ENCODE peak calls at places on chromosomes 2 and 18, in ten cellular contexts. C, Q, T, Y, K, I, L, J, X and P are unnamed samples.

GRCh38 chr2:96202152-96202856 is 6.3 kb downstream of the STARD7 start:
- DNase-seq in J (no peak), L (no peak), T (no peak), Y (no peak), K (no peak), C (no peak), Q (no peak), X (peak), I (no peak), P (no peak)

GRCh38 chr18:21513292-21513691 is 87.2 kb downstream of the ESCO1 start:
- DNase-seq in K (no peak), X (no peak), J (no peak), T (no peak), C (no peak), I (no peak), Y (no peak), L (no peak), Q (no peak), P (no peak)

GRCh38 chr18:79883461-79884295 is 67.8 kb downstream of the SLC66A2 start:
- DNase-seq in L (no peak), K (no peak), J (no peak), Q (no peak), T (no peak), I (no peak), Y (no peak), X (no peak), C (no peak), P (no peak)

GRCh38 chr2:241073166-241074064 is 28.7 kb downstream of the MTERF4 start:
- DNase-seq in X (no peak), T (no peak), Q (no peak), I (no peak), Y (no peak), J (no peak), L (no peak), C (no peak), K (no peak), P (no peak)

GRCh38 chr2:233449921-233450853 is 95.9 kb downstream of the DGKD start:
- DNase-seq in L (no peak), C (no peak), I (no peak), T (no peak), X (no peak), Q (peak), K (peak), Y (no peak), J (no peak), P (no peak)

GRCh38 chr2:37566517-37566961 is 104.9 kb downstream of the CDC42EP3 start:
- DNase-seq in T (peak), Y (peak), Q (no peak), L (no peak), I (no peak), C (no peak), J (no peak), K (no peak), X (no peak), P (no peak)

GRCh38 chr18:79934311-79935097 is 16.9 kb downstream of the SLC66A2 start:
- DNase-seq in L (peak), T (no peak), J (no peak), K (no peak), X (no peak), C (no peak), I (no peak), Q (peak), Y (no peak), P (no peak)

GRCh38 chr2:31302940-31303563 is 69.1 kb downstream of the EHD3 start:
- DNase-seq in Y (no peak), T (no peak), L (peak), X (no peak), Q (no peak), C (no peak), K (no peak), J (no peak), I (no peak), P (no peak)

GRCh38 chr2:168049609-168050008 is 197.8 kb downstream of the STK39 start:
- DNase-seq in C (no peak), I (no peak), Y (no peak), Q (no peak), X (no peak), T (no peak), J (no peak), L (no peak), K (no peak), P (no peak)

GRCh38 chr2:111189106-111189505 is 68.4 kb downstream of the BCL2L11 start:
- DNase-seq in J (no peak), Q (no peak), T (no peak), C (no peak), I (no peak), L (no peak), X (no peak), K (no peak), Y (no peak), P (no peak)

GRCh38 chr2:183371545-183371944 is 247.3 kb downstream of the NUP35 start:
- DNase-seq in T (no peak), K (no peak), X (no peak), J (no peak), C (no peak), Q (no peak), L (no peak), I (no peak), Y (peak), P (no peak)

GRCh38 chr2:176817061-176817565 is 395.5 kb upstream of the HNRNPA3 start:
- DNase-seq in C (peak), L (no peak), Y (no peak), I (peak), X (no peak), T (no peak), Q (no peak), K (no peak), J (no peak), P (no peak)

GRCh38 chr18:303578-303977 is 35.7 kb upstream of the THOC1 start:
- DNase-seq in X (no peak), K (no peak), J (no peak), L (no peak), C (no peak), Q (no peak), Y (no peak), T (no peak), I (no peak), P (no peak)

GRCh38 chr2:33477473-33478468 is 1.3 kb downstream of the RASGRP3 start:
- DNase-seq in C (peak), I (peak), Q (no peak), K (no peak), L (peak), Y (no peak), X (no peak), T (no peak), J (no peak), P (no peak)

GRCh38 chr2:65612654-65613053 is 180.3 kb upstream of the SPRED2 start:
- DNase-seq in I (no peak), K (no peak), C (no peak), Q (no peak), X (no peak), Y (no peak), J (no peak), L (no peak), T (peak), P (no peak)

GRCh38 chr2:34652636-34653035 is 1053.5 kb upstream of the FAM98A start:
- DNase-seq in L (no peak), T (peak), J (peak), X (no peak), C (no peak), K (no peak), Q (no peak), Y (peak), I (peak), P (no peak)

GRCh38 chr2:41937921-41938708 is 109.7 kb upstream of the PKDCC start:
- DNase-seq in J (no peak), T (no peak), Y (no peak), X (no peak), L (peak), K (no peak), Q (no peak), C (no peak), I (no peak), P (no peak)

GRCh38 chr2:237482485-237482884 is 4.6 kb upstream of the MLPH start:
- DNase-seq in C (no peak), Q (peak), X (no peak), T (no peak), L (peak), I (no peak), J (no peak), Y (no peak), K (no peak), P (no peak)

GRCh38 chr18:58887613-58887963 is 22.9 kb downstream of the ZNF532 start:
- DNase-seq in J (no peak), X (no peak), I (peak), K (no peak), Q (no peak), C (peak), L (peak), T (no peak), Y (peak), P (no peak)

GRCh38 chr2:36670881-36671595 is 25.5 kb upstream of the VIT start:
- DNase-seq in C (no peak), K (no peak), T (peak), X (peak), Q (no peak), J (no peak), Y (peak), L (no peak), I (no peak), P (no peak)

GRCh38 chr2:134245340-134245984 is 8.4 kb upstream of the MGAT5 start:
- DNase-seq in J (peak), K (peak), L (peak), C (no peak), T (peak), Y (peak), Q (peak), I (peak), X (no peak), P (peak)

GRCh38 chr2:217090024-217090473 is 230.2 kb upstream of the TNP1 start:
- DNase-seq in X (no peak), T (no peak), L (no peak), Y (no peak), I (peak), C (peak), J (no peak), Q (no peak), K (no peak), P (no peak)

GRCh38 chr2:7649461-7650228 is 732.4 kb downstream of the RNF144A start:
- DNase-seq in X (no peak), K (no peak), L (no peak), C (no peak), Q (no peak), I (no peak), T (no peak), Y (no peak), J (no peak), P (no peak)

GRCh38 chr2:8281950-8282857 is 399.7 kb upstream of the ID2 start:
- DNase-seq in Q (no peak), X (no peak), I (no peak), J (no peak), Y (no peak), T (no peak), C (no peak), L (no peak), K (no peak), P (no peak)

GRCh38 chr2:165678882-165679281 is 115.2 kb downstream of the GALNT3 start:
- DNase-seq in J (no peak), Y (no peak), T (no peak), K (no peak), X (no peak), C (no peak), I (no peak), L (no peak), Q (no peak), P (no peak)

GRCh38 chr2:113105047-113105446 is 22.4 kb upstream of the IL1RN start:
- DNase-seq in T (no peak), Y (peak), K (no peak), J (no peak), Q (no peak), X (no peak), C (no peak), L (no peak), I (no peak), P (no peak)

GRCh38 chr18:75209129-75209951 is at the start of gene PTGR3:
- DNase-seq in Y (peak), I (peak), K (peak), Q (peak), C (peak), T (no peak), X (peak), L (peak), J (peak), P (peak)

GRCh38 chr2:174005801-174006419 is 40.7 kb upstream of the SP3 start:
- DNase-seq in K (no peak), Y (no peak), T (no peak), Q (no peak), L (no peak), I (no peak), J (no peak), C (no peak), X (no peak), P (no peak)

GRCh38 chr2:135276525-135276924 is 224.4 kb downstream of the RAB3GAP1 start:
- DNase-seq in I (no peak), K (no peak), L (no peak), X (no peak), Q (no peak), Y (no peak), C (no peak), T (no peak), J (no peak), P (no peak)

GRCh38 chr2:214139630-214140284 is 271.1 kb upstream of the VWC2L start:
- DNase-seq in Y (no peak), T (no peak), X (peak), J (no peak), Q (no peak), C (no peak), K (no peak), I (no peak), L (no peak), P (no peak)

GRCh38 chr2:96885432-96886137 is 15.7 kb upstream of the SEMA4C start:
- DNase-seq in K (no peak), T (no peak), Q (no peak), L (no peak), X (no peak), J (no peak), Y (no peak), I (no peak), C (no peak), P (no peak)

GRCh38 chr2:200740907-200741306 is 70.8 kb upstream of the BZW1 start:
- DNase-seq in L (no peak), K (no peak), I (no peak), Q (no peak), X (no peak), Y (no peak), J (no peak), T (no peak), C (no peak), P (no peak)

GRCh38 chr2:200023570-200023969 is 68.2 kb downstream of the MAIP1 start:
- DNase-seq in C (no peak), J (no peak), I (no peak), T (no peak), L (no peak), Q (no peak), Y (no peak), X (no peak), K (no peak), P (no peak)

GRCh38 chr18:8081267-8081666 is 514.2 kb downstream of the PTPRM start:
- DNase-seq in I (no peak), J (no peak), C (no peak), T (no peak), K (no peak), Y (no peak), Q (no peak), L (no peak), X (no peak), P (no peak)

GRCh38 chr2:230885467-230886130 is 20.9 kb downstream of the ITM2C start:
- DNase-seq in Q (no peak), C (peak), J (peak), X (no peak), I (no peak), K (no peak), T (peak), Y (peak), L (no peak), P (no peak)

GRCh38 chr2:205574041-205574440 is 108.3 kb upstream of the NRP2 start:
- DNase-seq in T (no peak), X (peak), Q (no peak), L (no peak), K (no peak), C (no peak), J (no peak), Y (no peak), I (no peak), P (no peak)

GRCh38 chr2:13650586-13651180 is 933.9 kb downstream of the TRIB2 start:
- DNase-seq in Y (no peak), I (peak), X (no peak), C (no peak), T (no peak), K (no peak), Q (no peak), L (no peak), J (no peak), P (no peak)
- TF ChIP-seq CTCF in Y (peak), I (peak), X (no peak), C (no peak), T (no peak), K (no peak), Q (no peak), L (no peak), J (peak), P (no peak)

GRCh38 chr2:239106314-239106908 is 258.5 kb downstream of the TWIST2 start:
- DNase-seq in L (peak), T (peak), Q (no peak), J (peak), C (peak), I (peak), K (no peak), X (peak), Y (peak), P (peak)
- TF ChIP-seq CTCF in L (peak), T (peak), Q (no peak), J (peak), C (peak), I (peak), K (no peak), X (peak), Y (peak), P (peak)

GRCh38 chr2:14303366-14304115 is 329.0 kb upstream of the LRATD1 start:
- DNase-seq in Q (no peak), I (peak), L (no peak), X (no peak), T (no peak), J (no peak), C (peak), K (no peak), Y (no peak), P (no peak)
- TF ChIP-seq CTCF in Q (no peak), I (no peak), L (no peak), X (no peak), T (no peak), J (no peak), C (no peak), K (no peak), Y (no peak), P (no peak)

GRCh38 chr2:64049633-64050220 is 30.5 kb upstream of the VPS54 start:
- DNase-seq in Y (peak), C (peak), L (peak), Q (no peak), I (peak), K (peak), X (no peak), J (peak), T (peak), P (peak)

GRCh38 chr2:64054166-64054915 is 35.1 kb upstream of the VPS54 start:
- DNase-seq in K (no peak), L (no peak), Y (no peak), X (no peak), Q (no peak), J (no peak), I (peak), C (peak), T (no peak), P (no peak)

GRCh38 chr2:64056021-64056420 is 36.8 kb upstream of the VPS54 start:
- DNase-seq in X (no peak), Y (no peak), L (no peak), T (no peak), J (no peak), C (no peak), Q (no peak), K (no peak), I (no peak), P (no peak)

GRCh38 chr2:64052468-64053241 is 33.4 kb upstream of the VPS54 start:
- DNase-seq in J (no peak), K (no peak), L (no peak), X (no peak), T (no peak), Y (no peak), Q (no peak), C (no peak), I (peak), P (no peak)
- TF ChIP-seq CTCF in J (no peak), K (no peak), L (no peak), X (no peak), T (no peak), Y (no peak), Q (no peak), C (no peak), I (no peak), P (no peak)

GRCh38 chr2:211875488-211875887 is 663.1 kb downstream of the ERBB4 start:
- DNase-seq in T (no peak), J (no peak), X (no peak), K (no peak), C (no peak), I (no peak), L (no peak), Q (no peak), Y (peak), P (no peak)

GRCh38 chr2:211881449-211881848 is 657.2 kb downstream of the ERBB4 start:
- DNase-seq in Y (no peak), C (no peak), J (no peak), T (no peak), X (no peak), K (no peak), I (no peak), L (no peak), Q (no peak), P (no peak)

GRCh38 chr2:211877061-211877460 is 661.5 kb downstream of the ERBB4 start:
- DNase-seq in Q (no peak), C (no peak), Y (peak), J (no peak), I (no peak), L (no peak), K (no peak), T (no peak), X (no peak), P (no peak)

DNA sequence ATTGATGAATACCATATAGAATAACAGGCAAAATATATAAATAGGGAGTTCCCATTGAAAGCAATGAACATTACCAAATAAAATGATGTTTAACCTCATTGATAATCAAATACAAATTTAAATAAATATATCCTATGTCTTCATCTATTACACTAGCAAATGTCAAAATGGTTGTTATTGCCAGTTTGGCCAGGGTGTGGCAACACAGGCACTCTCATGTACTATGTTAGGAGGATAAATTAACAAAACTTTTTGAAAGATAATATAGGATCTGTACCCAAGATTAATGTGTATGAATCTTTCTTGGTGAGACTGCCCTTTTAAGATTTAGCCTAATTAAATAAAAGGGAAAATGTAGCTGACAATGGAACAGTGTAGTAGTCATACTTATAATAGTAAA is 659.3 kb downstream of the ERBB4 start:
- DNase-seq in X (no peak), C (no peak), I (peak), K (no peak), Y (peak), L (no peak), T (no peak), J (no peak), Q (no peak), P (no peak)
- TF ChIP-seq CTCF in X (peak), C (peak), I (peak), K (no peak), Y (peak), L (peak), T (peak), J (peak), Q (no peak), P (no peak)

GRCh38 chr2:150425121-150425559 is 62.3 kb downstream of the RND3 start:
- DNase-seq in Y (no peak), L (peak), T (no peak), X (no peak), K (no peak), I (no peak), C (no peak), Q (no peak), J (peak), P (no peak)
- TF ChIP-seq CTCF in Y (peak), L (peak), T (peak), X (no peak), K (no peak), I (peak), C (no peak), Q (no peak), J (peak), P (no peak)

DNA sequence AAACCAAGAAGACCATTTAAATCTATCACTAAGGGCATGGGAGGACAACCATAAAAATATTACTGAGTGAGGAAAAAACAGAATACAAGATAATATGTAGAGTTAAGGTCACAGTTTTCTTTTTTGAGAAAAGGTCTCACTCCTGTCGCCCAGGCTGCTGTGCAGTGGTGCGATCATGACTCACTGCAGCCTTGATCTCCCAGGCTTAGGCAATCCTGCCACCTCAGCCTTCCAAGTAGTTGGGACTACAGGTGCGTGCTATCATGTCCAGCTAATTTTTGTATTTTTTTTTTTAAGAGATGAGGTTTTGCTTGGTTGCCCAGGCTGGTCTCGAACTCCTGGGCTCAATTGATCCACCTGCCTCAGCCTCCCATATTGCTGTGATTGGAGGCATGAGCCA is 24.0 kb downstream of the POLR1A start:
- DNase-seq in C (no peak), Q (no peak), X (no peak), T (no peak), I (no peak), K (no peak), Y (no peak), L (no peak), J (no peak), P (no peak)
- TF ChIP-seq CTCF in C (no peak), Q (no peak), X (no peak), T (no peak), I (no peak), K (no peak), Y (no peak), L (no peak), J (no peak), P (no peak)

GRCh38 chr2:58620127-58620526 is 379.0 kb upstream of the FANCL start:
- DNase-seq in I (no peak), T (no peak), L (no peak), Y (peak), K (no peak), C (no peak), X (no peak), J (no peak), Q (no peak), P (no peak)

GRCh38 chr2:58620896-58621295 is 379.8 kb upstream of the FANCL start:
- DNase-seq in Q (no peak), L (no peak), X (no peak), Y (peak), J (no peak), K (no peak), I (no peak), C (no peak), T (no peak), P (no peak)
- TF ChIP-seq CTCF in Q (no peak), L (no peak), X (no peak), Y (no peak), J (no peak), K (no peak), I (no peak), C (no peak), T (no peak), P (no peak)